ENCODE peak calls at places on chromosomes 4 and X, in six cellular contexts. X is heart right ventricle; S is bronchial epithelial cell; A is activated CD4-positive, CD25-positive, alpha-beta regulatory T cell treated with anti-CD3 and anti-CD28 coated beads, Interleukin-2, amount 50 U/mL, for 72 hours; E is HT1080; Z is coronary artery. R is an unnamed sample.
A peak's percentile ranks its signal among the peaks of the same experiment; 100 is the strongest.

GRCh38 chr4:113069212-113069892 is 19.9 kb downstream of the ANK2 start:
- DNase-seq in A (no peak), S (peak; percentile 33), Z (no peak), E (peak; percentile 58), X (no peak), R (no peak)

GRCh38 chr4:54731552-54731951 is 73.8 kb downstream of the KIT start:
- DNase-seq in X (no peak), E (no peak), Z (no peak), A (no peak), S (no peak), R (no peak)

GRCh38 chrX:123983240-123983639 is 21.7 kb downstream of the STAG2 start:
- DNase-seq in X (no peak), A (no peak), S (no peak), E (no peak), Z (no peak), R (no peak)

GRCh38 chr4:163767993-163768392 is 273.5 kb downstream of the TMA16 start:
- DNase-seq in A (no peak), X (no peak), S (no peak), E (no peak), Z (no peak), R (no peak)

GRCh38 chr4:87118826-87119225 is 101.6 kb downstream of the KLHL8 start:
- DNase-seq in X (no peak), A (no peak), Z (no peak), E (peak; percentile 88), S (peak; percentile 47), R (no peak)

GRCh38 chrX:153726286-153727107 is 1.8 kb downstream of the ABCD1 start:
- DNase-seq in Z (peak; percentile 80), E (no peak), X (peak; percentile 62), S (no peak), A (no peak), R (no peak)

GRCh38 chrX:153999359-154000037 is 20.2 kb downstream of the IRAK1 start:
- DNase-seq in A (no peak), E (no peak), X (no peak), S (no peak), Z (no peak), R (no peak)

GRCh38 chr4:5884804-5885203 is 8.1 kb downstream of the CRMP1 start:
- DNase-seq in A (no peak), Z (no peak), E (no peak), X (no peak), S (no peak), R (no peak)

GRCh38 chr4:163920426-163920825 is 425.9 kb downstream of the TMA16 start:
- DNase-seq in A (no peak), S (no peak), X (no peak), Z (no peak), E (no peak), R (no peak)

GRCh38 chr4:7945709-7946380 is 6.2 kb upstream of the AFAP1 start:
- DNase-seq in E (no peak), S (no peak), A (no peak), Z (no peak), X (no peak), R (no peak)

GRCh38 chr4:101987623-101988243 is 197.2 kb downstream of the BANK1 start:
- DNase-seq in E (no peak), Z (no peak), A (no peak), S (no peak), X (no peak), R (no peak)

GRCh38 chr4:186752310-186752709 is 28.7 kb upstream of the FAT1 start:
- DNase-seq in S (no peak), Z (no peak), E (no peak), A (no peak), X (no peak), R (no peak)

GRCh38 chr4:17578482-17578891 is 1.5 kb downstream of the LAP3 start:
- DNase-seq in E (peak; percentile 25), Z (no peak), S (no peak), X (no peak), A (no peak), R (no peak)

GRCh38 chrX:130084651-130085237 is 25.6 kb downstream of the ELF4 start:
- DNase-seq in X (no peak), E (no peak), Z (no peak), S (no peak), A (no peak), R (no peak)

GRCh38 chr4:20857081-20857480 is 156.8 kb downstream of the PACRGL start:
- DNase-seq in A (no peak), E (no peak), S (no peak), X (no peak), Z (no peak), R (no peak)

GRCh38 chr4:136864580-136865185 is 667.6 kb downstream of the PCDH18 start:
- DNase-seq in S (peak; percentile 50), Z (no peak), X (peak; percentile 44), E (peak; percentile 63), A (no peak), R (no peak)

GRCh38 chr4:147822128-147822527 is 90.2 kb downstream of the ARHGAP10 start:
- DNase-seq in E (no peak), X (peak; percentile 84), Z (peak; percentile 82), A (no peak), S (peak; percentile 98), R (no peak)

GRCh38 chr4:182475539-182475938 is 232.3 kb downstream of the TENM3 start:
- DNase-seq in A (no peak), E (no peak), Z (no peak), X (no peak), S (peak; percentile 8), R (no peak)

GRCh38 chr4:7288751-7289523 is 96.6 kb downstream of the SORCS2 start:
- DNase-seq in E (no peak), Z (no peak), X (no peak), S (no peak), A (no peak), R (no peak)

GRCh38 chrX:69535661-69536060 is 31.5 kb downstream of the NALF2 start:
- DNase-seq in A (no peak), Z (no peak), X (no peak), S (no peak), E (no peak), R (no peak)

R was measured in type B pancreatic cell.